ENCODE peak calls at places on chromosomes 6 and 20, in six cellular contexts. Z is AG04450, X is fibroblast of lung, M is A549, W is psoas muscle, H is adrenal gland. R is an unnamed sample.

GRCh38 chr6:149129401-149130077 is 188.0 kb upstream of the TAB2 start:
- DNase-seq in H (peak; percentile 75), M (no peak), W (peak; percentile 30), X (peak; percentile 61), Z (peak; percentile 7), R (no peak)

GRCh38 chr6:14738497-14738896 is 507.4 kb upstream of the JARID2 start:
- DNase-seq in H (no peak), M (no peak), W (no peak), X (no peak), Z (no peak), R (no peak)

GRCh38 chr20:52524865-52525264 is 333.3 kb upstream of the ZFP64 start:
- DNase-seq in H (no peak), M (no peak), Z (no peak), W (no peak), X (no peak), R (no peak)

GRCh38 chr20:64082126-64082638 is 2.0 kb downstream of the LKAAEAR1 start:
- DNase-seq in M (no peak), X (no peak), Z (no peak), W (no peak), H (no peak), R (no peak)

GRCh38 chr20:60589624-60590023 is 631.4 kb downstream of the CDH26 start:
- DNase-seq in X (peak; percentile 45), H (no peak), W (no peak), M (no peak), Z (no peak), R (no peak)

GRCh38 chr20:53763707-53764415 is 170.2 kb upstream of the ZNF217 start:
- DNase-seq in M (peak; percentile 96), W (no peak), H (no peak), X (peak; percentile 52), Z (no peak), R (no peak)

GRCh38 chr6:154462425-154462824 is 48.1 kb downstream of the CNKSR3 start:
- DNase-seq in Z (no peak), W (no peak), M (no peak), H (no peak), X (no peak), R (no peak)

GRCh38 chr20:61430228-61430624 is 178.2 kb downstream of the CDH4 start:
- DNase-seq in H (no peak), W (no peak), X (no peak), M (no peak), Z (no peak), R (no peak)

GRCh38 chr6:168332020-168332419 is 12.4 kb upstream of the DACT2 start:
- DNase-seq in Z (no peak), W (no peak), M (no peak), H (no peak), X (no peak), R (no peak)

GRCh38 chr20:37390503-37390890 is 44.6 kb downstream of the SRC start:
- DNase-seq in Z (no peak), W (no peak), X (no peak), H (no peak), M (no peak), R (no peak)

GRCh38 chr6:106118835-106119443 is 32.8 kb downstream of the PRDM1 start:
- DNase-seq in H (no peak), X (no peak), Z (no peak), M (no peak), W (no peak), R (no peak)

GRCh38 chr6:1024587-1024986 is 287.3 kb upstream of the FOXQ1 start:
- DNase-seq in M (peak; percentile 51), X (peak; percentile 97), H (peak; percentile 20), W (no peak), Z (peak; percentile 67), R (no peak)

GRCh38 chr6:42294759-42295158 is 77.1 kb upstream of the MRPS10 start:
- DNase-seq in X (peak; percentile 45), W (no peak), H (peak; percentile 65), M (peak; percentile 69), Z (no peak), R (no peak)

GRCh38 chr6:81909162-81909561 is 156.7 kb upstream of the TENT5A start:
- DNase-seq in Z (no peak), X (no peak), W (no peak), H (no peak), M (no peak), R (no peak)

GRCh38 chr6:3915076-3915791 is 66.1 kb downstream of the FAM50B start:
- DNase-seq in X (no peak), W (no peak), M (no peak), Z (no peak), H (no peak), R (no peak)

GRCh38 chr6:71454083-71454482 is 165.5 kb downstream of the OGFRL1 start:
- DNase-seq in Z (no peak), X (no peak), W (no peak), M (no peak), H (no peak), R (no peak)

GRCh38 chr6:31952140-31952805 is 6.4 kb downstream of the CFB start:
- DNase-seq in H (peak; percentile 82), W (peak; percentile 66), Z (peak; percentile 30), X (peak; percentile 71), M (peak; percentile 43), R (peak; percentile 60)

GRCh38 chr6:48476257-48476656 is 365.3 kb upstream of the PTCHD4 start:
- DNase-seq in X (peak; percentile 52), W (no peak), M (peak; percentile 6), H (no peak), Z (no peak), R (no peak)

GRCh38 chr6:29553268-29554057 is 6.1 kb downstream of the UBD start:
- DNase-seq in W (peak; percentile 77), X (peak; percentile 57), Z (no peak), H (peak; percentile 62), M (peak; percentile 7), R (peak; percentile 40)

GRCh38 chr6:30725713-30726505 is 5.8 kb downstream of the TUBB start:
- DNase-seq in H (no peak), X (peak; percentile 46), Z (no peak), M (peak; percentile 36), W (no peak), R (no peak)

GRCh38 chr20:64130271-64130670 is 22.9 kb upstream of the NPBWR2 start:
- DNase-seq in M (no peak), X (no peak), H (no peak), Z (no peak), W (no peak), R (no peak)

GRCh38 chr20:7571521-7572065 is 368.7 kb downstream of the HAO1 start:
- DNase-seq in Z (no peak), H (no peak), X (no peak), W (no peak), M (no peak), R (no peak)

GRCh38 chr20:38729767-38730166 is 5.5 kb downstream of the SLC32A1 start:
- DNase-seq in W (no peak), X (no peak), M (no peak), H (no peak), Z (no peak), R (no peak)

GRCh38 chr6:90168693-90169131 is 127.9 kb downstream of the BACH2 start:
- DNase-seq in W (no peak), Z (peak; percentile 27), M (no peak), X (peak; percentile 71), H (no peak), R (no peak)

GRCh38 chr6:121549741-121550140 is 114.3 kb downstream of the GJA1 start:
- DNase-seq in W (no peak), Z (peak; percentile 70), M (peak; percentile 5), H (no peak), X (peak; percentile 71), R (no peak)

GRCh38 chr6:139939189-139939979 is 564.9 kb upstream of the CITED2 start:
- DNase-seq in H (no peak), M (no peak), Z (no peak), W (no peak), X (no peak), R (no peak)

GRCh38 chr6:18323935-18324707 is 59.8 kb upstream of the DEK start:
- DNase-seq in Z (no peak), X (peak; percentile 68), M (peak; percentile 36), W (no peak), H (peak; percentile 25), R (no peak)

GRCh38 chr20:30376767-30377658 is 880.5 kb upstream of the DEFB115 start:
- DNase-seq in Z (peak; percentile 37), H (peak; percentile 88), X (peak; percentile 83), W (peak; percentile 79), M (peak; percentile 88), R (no peak)

DNA sequence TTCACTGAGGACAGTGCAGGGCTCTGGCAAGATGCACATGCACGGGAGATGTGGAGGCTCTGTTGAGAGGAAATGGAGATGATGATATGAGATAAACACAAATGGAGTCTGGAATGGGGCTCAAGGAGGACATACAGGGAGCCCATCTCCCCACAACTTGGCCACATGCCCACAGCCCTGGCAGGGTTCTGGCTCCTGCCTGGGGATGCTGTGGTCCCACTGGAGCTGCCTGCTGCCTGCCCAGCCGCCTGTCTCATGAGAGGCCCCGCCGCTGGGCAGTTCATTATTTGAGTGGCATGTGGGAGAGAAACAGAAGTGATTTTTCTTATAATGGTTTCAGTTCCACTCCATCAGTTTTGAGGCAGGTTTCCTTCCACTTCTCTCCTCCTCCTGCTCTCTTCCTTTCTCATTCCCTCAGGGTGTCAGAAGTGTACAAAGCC is 133.6 kb upstream of the TRAF3IP2 start:
- DNase-seq in X (no peak), W (no peak), M (no peak), H (no peak), Z (no peak), R (no peak)
- H3K4me3 ChIP-seq in X (no peak overlapping the region), W (no peak overlapping the region), M (no peak overlapping the region), H (no peak overlapping the region), Z (no peak overlapping the region), R (no peak overlapping the region)

GRCh38 chr20:46991850-46992639 is 97.4 kb downstream of the EYA2 start:
- DNase-seq in M (no peak), Z (no peak), H (no peak), W (no peak), X (no peak), R (no peak)
- H3K27ac ChIP-seq in M (no peak overlapping the region), Z (no peak overlapping the region), H (no peak overlapping the region), W (no peak overlapping the region), X (no peak overlapping the region), R (no peak overlapping the region)

GRCh38 chr20:1898496-1899168 is 3.4 kb downstream of the SIRPA start:
- DNase-seq in H (no peak), X (no peak), W (no peak), M (no peak), Z (no peak), R (no peak)

GRCh38 chr20:1902188-1902587 is 7.0 kb downstream of the SIRPA start:
- DNase-seq in X (no peak), M (no peak), H (no peak), Z (no peak), W (no peak), R (no peak)

GRCh38 chr20:1899169-1899525 is 3.9 kb downstream of the SIRPA start:
- DNase-seq in X (no peak), H (no peak), M (no peak), W (no peak), Z (no peak), R (no peak)

GRCh38 chr20:1901704-1902103 is 6.5 kb downstream of the SIRPA start:
- DNase-seq in M (no peak), Z (no peak), X (no peak), H (no peak), W (no peak), R (no peak)

GRCh38 chr20:1900321-1900791 is 5.1 kb downstream of the SIRPA start:
- DNase-seq in Z (peak; percentile 60), H (peak; percentile 74), X (peak; percentile 76), W (peak; percentile 71), M (peak; percentile 89), R (no peak)
- TF ChIP-seq CTCF in Z (peak; percentile 85), H (peak; percentile 57), X (peak; percentile 59), W (peak; percentile 57), M (peak; percentile 80), R (peak; percentile 40)

GRCh38 chr20:31822421-31823330 is 3.5 kb downstream of the MYLK2 start:
- DNase-seq in H (peak; percentile 81), X (peak; percentile 62), W (peak; percentile 85), M (peak; percentile 62), Z (no peak), R (peak; percentile 83)
- H3K4me3 ChIP-seq in H (no peak overlapping the region), X (no peak overlapping the region), W (peak overlapping the region; percentile 78), M (peak overlapping the region; percentile 18), Z (peak overlapping the region; percentile 13), R (peak overlapping the region; percentile 20)